ENCODE peak calls at places on chromosome 4, in four cellular contexts. S, F, J and Z are unnamed samples.

GRCh38 chr4:38610844-38611550 is 53.0 kb upstream of the KLF3 start:
- DNase-seq in S (no peak), F (no peak), J (no peak), Z (no peak)

GRCh38 chr4:24850669-24851068 is 55.3 kb downstream of the SOD3 start:
- DNase-seq in S (no peak), F (no peak), J (no peak), Z (peak; percentile 3)

GRCh38 chr4:87262886-87263285 is 42.5 kb upstream of the KLHL8 start:
- DNase-seq in S (no peak), F (no peak), J (no peak), Z (no peak)

GRCh38 chr4:127686656-127687055 is 43.5 kb upstream of the SLC25A31 start:
- DNase-seq in S (no peak), F (no peak), J (no peak), Z (no peak)

GRCh38 chr4:128350449-128351045 is 62.9 kb upstream of the PGRMC2 start:
- DNase-seq in S (no peak), F (no peak), J (no peak), Z (no peak)

GRCh38 chr4:13701937-13702446 is 74.5 kb upstream of the BOD1L1 start:
- DNase-seq in S (no peak), F (no peak), J (no peak), Z (no peak)

GRCh38 chr4:181261279-181261678 is 981.9 kb upstream of the TENM3 start:
- DNase-seq in S (no peak), F (no peak), J (no peak), Z (no peak)

GRCh38 chr4:164438321-164438720 is 315.6 kb upstream of the SMIM31 start:
- DNase-seq in S (no peak), F (no peak), J (no peak), Z (no peak)

GRCh38 chr4:100372432-100372831 is 145.4 kb downstream of the EMCN start:
- DNase-seq in S (no peak), F (peak; percentile 13), J (no peak), Z (peak; percentile 3)

GRCh38 chr4:65623509-65623908 is 46.8 kb downstream of the EPHA5 start:
- DNase-seq in S (no peak), F (no peak), J (no peak), Z (no peak)

GRCh38 chr4:47913858-47914218 is 545 bp downstream of the NFXL1 start:
- DNase-seq in S (no peak), F (peak; percentile 60), J (no peak), Z (no peak)

GRCh38 chr4:24704152-24704551 is 91.2 kb upstream of the SOD3 start:
- DNase-seq in S (no peak), F (peak; percentile 38), J (no peak), Z (no peak)

GRCh38 chr4:39932776-39933402 is 44.8 kb downstream of the PDS5A start:
- DNase-seq in S (no peak), F (no peak), J (no peak), Z (no peak)

GRCh38 chr4:145815626-145816025 is 123.0 kb downstream of the ZNF827 start:
- DNase-seq in S (no peak), F (no peak), J (no peak), Z (no peak)

GRCh38 chr4:34158883-34159282 is 2085.4 kb downstream of the ARAP2 start:
- DNase-seq in S (no peak), F (no peak), J (no peak), Z (no peak)
- TF ChIP-seq USF1 in S (no peak), F (no peak), J (no peak), Z (no peak)

GRCh38 chr4:139779653-139780052 is 114.0 kb downstream of the MGST2 start:
- DNase-seq in S (no peak), F (no peak), J (no peak), Z (peak; percentile 78)

GRCh38 chr4:139785356-139785755 is 119.7 kb downstream of the MGST2 start:
- DNase-seq in S (no peak), F (no peak), J (no peak), Z (no peak)

GRCh38 chr4:139786494-139787354 is 121.1 kb downstream of the MGST2 start:
- DNase-seq in S (no peak), F (no peak), J (no peak), Z (peak; percentile 52)

GRCh38 chr4:139782926-139783542 is 117.4 kb downstream of the MGST2 start:
- DNase-seq in S (no peak), F (no peak), J (no peak), Z (no peak)

DNA sequence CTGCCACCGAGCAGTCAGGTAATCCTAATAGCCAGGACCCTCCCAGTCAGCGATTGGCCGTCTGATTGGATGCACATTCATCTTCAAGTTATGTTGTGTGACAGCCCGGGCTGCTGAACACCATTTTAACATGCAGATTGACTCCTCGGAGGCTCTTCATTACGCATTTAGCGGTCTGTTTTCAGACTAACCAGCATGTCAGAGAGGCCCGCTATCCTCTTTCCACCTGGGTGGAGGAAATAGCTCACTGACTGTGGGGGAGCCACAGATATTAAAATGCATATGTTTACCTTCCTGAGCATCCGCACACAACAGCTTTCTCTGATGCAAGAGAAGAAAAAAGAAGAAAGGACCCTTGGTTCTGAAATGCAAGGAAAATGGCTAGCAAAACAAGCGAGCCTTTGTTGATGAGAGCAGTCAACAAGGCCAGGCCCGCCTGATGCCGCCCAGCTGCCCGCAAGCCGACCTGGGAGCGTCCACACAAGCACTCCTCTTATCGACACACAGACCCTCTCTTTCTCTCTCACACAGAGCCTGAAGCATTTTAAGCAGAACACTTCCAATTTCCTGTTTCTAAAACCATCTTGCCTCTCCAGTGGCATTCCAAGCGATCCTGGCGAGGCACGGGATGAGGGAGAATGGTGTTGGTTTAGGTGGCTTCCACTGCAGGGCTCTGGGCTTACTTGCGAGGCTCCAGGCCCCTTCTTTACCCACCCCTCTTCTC is 118.3 kb downstream of the MGST2 start:
- DNase-seq in S (no peak), F (no peak), J (no peak), Z (peak; percentile 56)
- TF ChIP-seq USF1 in S (no peak), F (no peak), J (no peak), Z (no peak)

DNA sequence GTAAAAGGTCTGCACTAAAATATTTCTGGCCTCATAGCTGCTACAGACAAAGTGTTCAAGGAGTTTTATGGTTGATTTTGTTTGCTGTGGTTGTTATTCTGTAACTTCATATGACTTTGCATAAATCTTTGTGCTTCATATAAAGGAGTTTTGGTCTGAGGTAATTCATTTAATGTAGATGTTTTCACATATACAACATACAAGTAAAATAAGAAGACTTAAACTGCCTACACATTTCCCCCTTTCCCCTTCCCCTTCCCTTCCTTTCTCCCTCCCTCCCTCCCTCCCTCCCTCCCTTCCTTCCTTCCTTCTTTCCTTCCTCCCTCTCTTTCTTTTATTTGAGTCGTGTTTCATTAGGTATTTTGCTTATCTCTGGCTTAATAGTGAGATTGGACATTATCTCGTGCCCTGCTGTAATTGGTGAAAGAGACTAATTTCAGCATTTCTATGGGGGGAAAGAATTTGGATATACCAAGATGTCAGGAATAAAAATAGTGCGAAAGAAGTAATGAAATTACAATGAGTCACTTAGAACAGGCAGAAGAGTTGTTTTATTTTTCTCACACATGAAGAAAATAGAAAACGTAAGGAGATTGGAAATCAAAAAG is 144.9 kb upstream of the MAD2L1 start:
- DNase-seq in S (no peak), F (no peak), J (no peak), Z (no peak)
- TF ChIP-seq USF1 in S (no peak), F (no peak), J (no peak), Z (no peak)

GRCh38 chr4:10099521-10100325 is 16.9 kb downstream of the WDR1 start:
- DNase-seq in S (no peak), F (no peak), J (no peak), Z (no peak)

GRCh38 chr4:10101559-10102192 is 14.9 kb downstream of the WDR1 start:
- DNase-seq in S (no peak), F (no peak), J (no peak), Z (no peak)

GRCh38 chr4:10098770-10099139 is 17.8 kb downstream of the WDR1 start:
- DNase-seq in S (no peak), F (no peak), J (no peak), Z (no peak)

GRCh38 chr4:10102193-10102980 is 14.2 kb downstream of the WDR1 start:
- DNase-seq in S (no peak), F (no peak), J (no peak), Z (no peak)

GRCh38 chr4:10100734-10101216 is 15.8 kb downstream of the WDR1 start:
- DNase-seq in S (no peak), F (no peak), J (no peak), Z (no peak)
- TF ChIP-seq USF1 in S (peak; percentile 22), F (no peak), J (no peak), Z (no peak)

GRCh38 chr4:85005865-85006377 is 39.4 kb upstream of the WDFY3 start:
- DNase-seq in S (no peak), F (no peak), J (no peak), Z (no peak)
- TF ChIP-seq USF1 in S (no peak), F (no peak), J (no peak), Z (peak; percentile 60)

GRCh38 chr4:76200771-76201224 is 12.8 kb downstream of the SCARB2 start:
- DNase-seq in S (no peak), F (no peak), J (no peak), Z (no peak)
- TF ChIP-seq USF1 in S (no peak), F (no peak), J (no peak), Z (no peak)

GRCh38 chr4:184896868-184897715 is 71.3 kb upstream of the ACSL1 start:
- DNase-seq in S (no peak), F (no peak), J (no peak), Z (no peak)
- TF ChIP-seq USF1 in S (no peak), F (no peak), J (no peak), Z (no peak)

GRCh38 chr4:156751486-156751885 is 220.1 kb downstream of the PDGFC start:
- DNase-seq in S (no peak), F (no peak), J (no peak), Z (no peak)

GRCh38 chr4:156746111-156746510 is 225.5 kb downstream of the PDGFC start:
- DNase-seq in S (no peak), F (no peak), J (no peak), Z (no peak)

GRCh38 chr4:156754832-156755570 is 216.6 kb downstream of the PDGFC start:
- DNase-seq in S (no peak), F (no peak), J (no peak), Z (no peak)

DNA sequence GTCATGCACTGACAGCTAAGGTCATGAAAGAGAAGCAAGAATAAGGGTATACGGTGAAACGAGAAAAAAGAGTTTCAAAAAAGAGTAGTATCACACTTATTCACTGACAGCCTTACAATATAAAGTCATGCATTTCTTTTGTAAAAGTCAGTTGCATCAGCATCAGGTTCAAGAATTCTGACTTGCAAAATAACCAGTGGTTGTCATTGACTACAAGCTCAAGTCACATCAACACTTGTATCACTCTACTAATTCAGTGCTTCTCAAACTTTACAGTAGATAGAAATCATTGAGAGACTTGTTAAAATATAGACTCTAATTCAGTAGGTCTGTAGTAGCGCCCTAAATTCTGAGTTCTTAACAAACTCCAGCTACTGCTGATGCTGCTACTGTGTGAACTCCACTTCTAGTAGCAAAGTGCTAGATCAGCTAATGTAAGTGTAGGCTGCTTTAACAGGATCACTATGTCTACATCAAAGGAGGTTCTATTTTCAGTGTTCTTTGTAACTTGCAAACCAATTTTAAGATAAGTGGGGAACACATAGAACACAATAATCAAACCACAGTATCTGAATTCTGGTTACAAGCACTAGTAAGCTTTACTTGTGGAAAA is 221.7 kb downstream of the PDGFC start:
- DNase-seq in S (no peak), F (no peak), J (no peak), Z (no peak)
- TF ChIP-seq USF1 in S (no peak), F (no peak), J (no peak), Z (no peak)